ENCODE peak calls at places on chromosomes 11 and 22, in four cellular contexts. B is lung; M is neural progenitor cell; E is CD8-positive, alpha-beta memory T cell. X is an unnamed sample. For H3K36me3, the result is how much of the 10 kb centered on the place peaks cover.

GRCh38 chr11:17855531-17856290 is 121.1 kb downstream of the KCNC1 start:
- DNase-seq in B (no peak), M (no peak), E (no peak), X (no peak)

GRCh38 chr11:88246680-88247079 is 71.4 kb upstream of the RAB38 start:
- DNase-seq in B (no peak), M (no peak), E (no peak), X (no peak)

GRCh38 chr11:65915821-65916251 is 3.0 kb downstream of the C11orf68 start:
- DNase-seq in B (peak), M (no peak), E (no peak), X (no peak)

GRCh38 chr11:27717801-27718229 is 17.6 kb upstream of the BDNF start:
- DNase-seq in B (no peak), M (peak), E (no peak), X (no peak)

GRCh38 chr22:44369916-44370804 is 57.4 kb upstream of the SHISAL1 start:
- DNase-seq in B (no peak), M (no peak), E (no peak), X (no peak)

GRCh38 chr22:41862160-41862529 is 29.2 kb downstream of the SREBF2 start:
- DNase-seq in B (no peak), M (no peak), E (no peak), X (no peak)

GRCh38 chr11:9851366-9851765 is 187.5 kb downstream of the SWAP70 start:
- DNase-seq in B (no peak), M (no peak), E (no peak), X (no peak)

GRCh38 chr11:134278356-134278755 is 2.2 kb downstream of the GLB1L3 start:
- DNase-seq in B (peak), M (no peak), E (no peak), X (no peak)

GRCh38 chr11:118046051-118046963 is 30.6 kb upstream of the TMPRSS4 start:
- DNase-seq in B (peak), M (no peak), E (peak), X (peak)

GRCh38 chr11:43393765-43394355 is 35.1 kb downstream of the TTC17 start:
- DNase-seq in B (no peak), M (no peak), E (no peak), X (no peak)

GRCh38 chr22:35446365-35446764 is 46.4 kb downstream of the MCM5 start:
- DNase-seq in B (no peak), M (no peak), E (no peak), X (no peak)

GRCh38 chr22:38845368-38845740 is 1.5 kb upstream of the NPTXR start:
- DNase-seq in B (no peak), M (no peak), E (no peak), X (no peak)

GRCh38 chr11:1757861-1758610 is 5.7 kb downstream of the CTSD start:
- DNase-seq in B (no peak), M (no peak), E (peak), X (no peak)

GRCh38 chr11:73223998-73224730 is 6.1 kb downstream of the P2RY2 start:
- DNase-seq in B (no peak), M (no peak), E (no peak), X (no peak)

GRCh38 chr22:45422237-45422983 is 8.9 kb downstream of the RIBC2 start:
- DNase-seq in B (peak), M (no peak), E (no peak), X (no peak)

GRCh38 chr22:45077826-45078334 is 68.1 kb upstream of the PHF21B start:
- DNase-seq in B (no peak), M (no peak), E (no peak), X (no peak)

GRCh38 chr11:12222099-12222751 is 111.8 kb downstream of the MICAL2 start:
- DNase-seq in B (peak), M (no peak), E (no peak), X (no peak)

GRCh38 chr11:8917157-8917820 is 6.3 kb downstream of the AKIP1 start:
- DNase-seq in B (peak), M (peak), E (no peak), X (no peak)

GRCh38 chr11:69067200-69067599 is 18.5 kb downstream of the TPCN2 start:
- DNase-seq in B (no peak), M (no peak), E (no peak), X (no peak)
- H3K36me3 ChIP-seq in B (half or more), M (under half), E (under half), X (under half)

GRCh38 chr11:70429428-70429705 is 31.0 kb downstream of the CTTN start:
- DNase-seq in B (no peak), M (no peak), E (no peak), X (no peak)

GRCh38 chr11:70431611-70432010 is 33.3 kb downstream of the CTTN start:
- DNase-seq in B (no peak), M (no peak), E (no peak), X (no peak)

GRCh38 chr11:70430122-70430521 is 31.8 kb downstream of the CTTN start:
- DNase-seq in B (no peak), M (no peak), E (no peak), X (no peak)

GRCh38 chr11:70430671-70431574 is 32.6 kb downstream of the CTTN start:
- DNase-seq in B (no peak), M (no peak), E (no peak), X (no peak)

DNA sequence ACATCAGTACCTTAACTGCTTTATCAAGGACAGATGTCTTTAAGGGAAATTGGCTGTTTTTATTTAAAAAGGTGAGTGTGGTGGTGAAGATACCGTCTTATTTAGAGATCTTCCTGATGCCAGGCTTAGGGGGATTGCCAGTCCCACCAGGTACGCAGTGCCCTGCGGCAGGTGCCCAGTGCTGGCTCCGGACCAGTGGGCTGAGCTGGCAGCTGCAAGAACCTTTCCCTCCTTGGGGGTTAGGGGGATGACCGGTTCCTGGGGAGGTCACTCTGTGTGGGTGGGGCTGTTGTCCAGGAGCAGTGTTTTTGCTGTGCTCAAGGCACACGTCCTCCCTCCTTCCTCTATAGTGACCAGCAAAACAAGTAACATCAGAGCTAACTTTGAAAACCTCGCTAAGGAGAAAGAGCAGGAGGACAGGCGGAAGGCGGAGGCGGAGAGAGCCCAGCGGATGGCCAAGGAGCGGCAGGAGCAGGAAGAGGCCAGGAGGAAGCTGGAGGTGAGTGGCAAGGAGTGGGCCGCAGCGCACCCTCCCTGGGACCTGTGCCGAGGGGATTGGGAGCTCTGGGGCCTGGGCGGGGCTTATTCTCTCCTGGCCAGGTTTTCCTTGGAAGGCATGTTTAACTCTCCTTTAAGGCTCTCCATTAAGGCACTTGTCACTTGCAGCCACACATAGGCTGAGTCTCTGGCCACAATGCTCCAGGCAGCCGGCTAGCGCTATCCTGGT is 30.5 kb downstream of the CTTN start:
- DNase-seq in B (no peak), M (no peak), E (no peak), X (no peak)
- H3K36me3 ChIP-seq in B (half or more), M (under half), E (under half), X (under half)

DNA sequence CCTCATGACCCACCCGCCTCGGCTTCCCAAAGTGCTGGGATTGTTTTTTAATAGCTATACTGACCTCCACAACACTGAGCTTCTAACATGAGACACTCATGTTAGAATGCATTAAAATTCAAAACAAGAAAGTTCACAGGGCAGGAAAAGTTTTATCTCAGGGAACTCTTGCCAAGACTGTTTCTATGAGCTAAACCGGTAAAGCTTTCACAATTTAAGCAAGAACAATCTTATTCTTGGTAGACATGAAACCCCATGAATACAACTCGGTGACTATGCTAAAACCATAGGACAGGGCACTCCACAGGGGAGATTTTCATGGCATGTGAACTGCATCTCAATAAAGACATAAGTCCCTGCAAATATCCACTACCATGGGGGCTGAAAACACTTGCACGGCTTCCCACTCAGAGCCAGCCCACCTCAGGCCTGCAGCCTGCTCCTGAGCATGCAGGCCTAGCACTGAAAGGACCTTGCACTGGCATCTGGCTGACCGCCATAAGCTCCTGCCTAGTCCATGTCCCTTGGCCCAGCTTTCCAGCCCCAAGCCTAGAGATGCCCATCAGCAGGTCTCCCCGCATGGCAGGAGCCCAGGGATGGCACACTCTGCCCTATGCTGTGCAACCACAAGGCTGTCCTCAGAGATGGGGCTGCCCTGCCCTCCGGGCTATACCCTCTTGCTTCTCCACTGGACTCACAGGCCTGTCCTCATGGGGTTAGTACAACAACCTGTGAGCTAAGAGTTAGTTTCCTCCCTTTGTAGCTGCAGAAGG is 58.4 kb downstream of the DGCR2 start:
- DNase-seq in B (no peak), M (no peak), E (no peak), X (no peak)
- H3K36me3 ChIP-seq in B (half or more), M (under half), E (half or more), X (half or more)

DNA sequence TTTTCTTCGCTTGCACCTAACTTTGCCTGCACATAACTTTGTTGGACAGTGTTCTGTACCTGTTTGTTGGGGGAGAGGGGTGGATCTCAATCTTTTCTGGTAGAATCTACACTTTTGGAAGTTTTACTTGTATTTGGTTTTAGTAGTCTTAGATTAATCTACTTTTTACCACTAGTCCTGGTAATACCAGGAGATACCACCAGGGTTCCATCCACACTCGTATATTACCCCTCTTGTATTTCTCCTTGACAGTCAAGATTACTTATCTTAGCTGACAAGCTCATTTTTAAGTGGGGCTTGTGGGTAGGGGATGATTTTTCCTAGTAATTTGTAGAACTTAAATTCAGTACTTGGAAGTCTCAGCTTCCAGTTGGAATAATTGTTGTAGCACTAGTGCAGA is 37.3 kb upstream of the TECTA start:
- DNase-seq in B (no peak), M (peak), E (no peak), X (no peak)
- H3K36me3 ChIP-seq in B (under half), M (under half), E (under half), X (under half)

GRCh38 chr11:15957234-15957633 is 399.1 kb downstream of the SOX6 start:
- DNase-seq in B (no peak), M (no peak), E (no peak), X (no peak)

GRCh38 chr11:15955595-15955994 is 400.8 kb downstream of the SOX6 start:
- DNase-seq in B (no peak), M (no peak), E (no peak), X (no peak)

GRCh38 chr11:15956302-15956701 is 400.0 kb downstream of the SOX6 start:
- DNase-seq in B (no peak), M (no peak), E (no peak), X (no peak)

GRCh38 chr11:15963266-15963665 is 393.1 kb downstream of the SOX6 start:
- DNase-seq in B (no peak), M (no peak), E (no peak), X (no peak)

DNA sequence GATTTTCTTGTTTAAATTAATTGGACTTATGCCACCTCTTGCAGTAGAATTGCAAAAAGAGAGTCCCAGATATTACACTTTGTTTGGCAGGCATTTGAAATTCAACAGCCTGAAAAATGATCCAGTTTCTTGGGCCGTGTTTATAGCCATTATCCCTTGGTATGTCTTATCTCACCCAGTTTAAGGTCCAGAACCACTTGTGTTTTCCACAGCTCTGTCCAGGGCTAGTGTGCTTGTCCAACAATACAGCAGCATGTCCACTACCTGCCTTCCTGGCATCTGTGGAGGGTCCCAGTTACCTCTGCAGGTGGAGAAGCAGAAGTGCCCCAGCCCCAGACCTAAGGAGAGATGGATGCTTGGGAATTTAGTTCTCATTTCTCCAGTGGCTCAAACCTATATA is 397.4 kb downstream of the SOX6 start:
- DNase-seq in B (no peak), M (no peak), E (no peak), X (no peak)
- H3K36me3 ChIP-seq in B (under half), M (under half), E (under half), X (under half)

X was measured in effector memory CD4-positive, alpha-beta T cell.